ENCODE peak calls at places on chromosome 15, in eight cellular contexts. E, X, Y, G, A, J, R and N are unnamed samples.
A peak's percentile ranks its signal among the peaks of the same experiment; 100 is the strongest.

GRCh38 chr15:92226020-92226612 is 167.6 kb upstream of the ST8SIA2 start:
- DNase-seq in J (no peak), E (no peak), R (no peak), Y (peak; percentile 14), G (no peak), A (no peak), X (no peak), N (no peak)

GRCh38 chr15:94476681-94477080 is 245.3 kb downstream of the MCTP2 start:
- DNase-seq in J (no peak), R (no peak), A (no peak), G (no peak), E (no peak), Y (no peak), X (no peak), N (no peak)

GRCh38 chr15:101444015-101444414 is 45.5 kb downstream of the PCSK6 start:
- DNase-seq in Y (no peak), A (no peak), R (no peak), X (no peak), J (no peak), G (no peak), E (no peak), N (no peak)

GRCh38 chr15:77384086-77384485 is 35.8 kb downstream of the PEAK1 start:
- DNase-seq in R (no peak), E (no peak), J (no peak), X (no peak), A (no peak), Y (no peak), G (no peak), N (no peak)

GRCh38 chr15:61796056-61796455 is 264.2 kb downstream of the VPS13C start:
- DNase-seq in X (no peak), Y (no peak), G (peak; percentile 4), R (no peak), A (no peak), E (peak; percentile 51), J (no peak), N (no peak)

GRCh38 chr15:91049378-91050127 is 27.2 kb upstream of the VPS33B start:
- DNase-seq in J (no peak), Y (peak; percentile 27), E (peak; percentile 9), G (peak; percentile 66), R (peak; percentile 56), X (peak; percentile 52), A (no peak), N (peak; percentile 39)

GRCh38 chr15:66628976-66629723 is 63.4 kb upstream of the LCTL start:
- DNase-seq in R (no peak), G (no peak), X (no peak), A (no peak), Y (no peak), J (no peak), E (no peak), N (no peak)

GRCh38 chr15:35755237-35755802 is 209.4 kb upstream of the DPH6 start:
- DNase-seq in X (no peak), R (peak; percentile 9), E (no peak), A (no peak), Y (peak; percentile 23), J (no peak), G (no peak), N (no peak)

GRCh38 chr15:95327661-95328060 is 1002.8 kb upstream of the NR2F2 start:
- DNase-seq in Y (no peak), A (no peak), X (no peak), R (no peak), E (no peak), G (no peak), J (no peak), N (no peak)

GRCh38 chr15:53910852-53911251 is 67.4 kb upstream of the UNC13C start:
- DNase-seq in A (no peak), G (no peak), J (no peak), E (no peak), X (no peak), R (no peak), Y (no peak), N (no peak)